ENCODE peak calls at places on chromosomes 1 and 21, in four cellular contexts. E is EL; D is HT-29; O is activated CD4-positive, alpha-beta T cell treated with anti-CD3 and anti-CD28 coated beads, Interleukin-2, amount 10 ng/mL, durations not matched to agents 7 days and 5 days. F is an unnamed sample.

GRCh38 chr21:41888749-41889376 is 9.7 kb upstream of the PRDM15 start:
- DNase-seq in E (no peak), D (no peak), O (no peak), F (no peak)

GRCh38 chr1:39501666-39502065 is 10.2 kb downstream of the BMP8A start:
- DNase-seq in E (peak), D (no peak), O (no peak), F (no peak)

GRCh38 chr1:54230507-54231339 is 30.8 kb downstream of the MRPL37 start:
- DNase-seq in D (no peak), O (no peak), E (no peak), F (no peak)

GRCh38 chr1:241902376-241903067 is 54.5 kb downstream of the EXO1 start:
- DNase-seq in O (no peak), D (no peak), E (peak), F (no peak)

GRCh38 chr1:96253281-96254035 is 468.1 kb upstream of the PTBP2 start:
- DNase-seq in D (no peak), O (no peak), E (no peak), F (no peak)

GRCh38 chr1:47688161-47688560 is 250.3 kb downstream of the FOXD2 start:
- DNase-seq in D (no peak), O (no peak), E (no peak), F (no peak)

GRCh38 chr21:43303240-43304178 is 123.4 kb downstream of the SIK1 start:
- DNase-seq in E (no peak), D (no peak), O (no peak), F (no peak)

GRCh38 chr1:21337010-21337437 is 46.8 kb upstream of the ECE1 start:
- DNase-seq in D (no peak), E (no peak), O (no peak), F (no peak)

GRCh38 chr1:151898519-151898991 is 10.8 kb downstream of the THEM4 start:
- DNase-seq in D (peak), E (peak), O (peak), F (no peak)

GRCh38 chr1:147640553-147641165 is 29.7 kb downstream of the ACP6 start:
- DNase-seq in D (peak), O (peak), E (peak), F (peak)

GRCh38 chr1:229410692-229411433 is 23.0 kb downstream of the ACTA1 start:
- DNase-seq in O (no peak), E (peak), D (no peak), F (peak)

GRCh38 chr1:5977494-5978444 is 14.5 kb downstream of the NPHP4 start:
- DNase-seq in D (no peak), O (no peak), E (no peak), F (no peak)

GRCh38 chr1:40663324-40664166 is 1.9 kb downstream of the RIMS3 start:
- DNase-seq in O (no peak), D (no peak), E (no peak), F (no peak)

GRCh38 chr1:84253041-84253440 is 48.5 kb upstream of the SAMD13 start:
- DNase-seq in O (no peak), E (peak), D (no peak), F (no peak)

GRCh38 chr1:25073640-25074270 is 143.7 kb upstream of the RUNX3 start:
- DNase-seq in E (no peak), D (no peak), O (no peak), F (no peak)

GRCh38 chr1:6614953-6615785 is 1.6 kb downstream of the PHF13 start:
- DNase-seq in O (peak), D (no peak), E (no peak), F (no peak)

GRCh38 chr1:165355977-165356811 is at the start of gene LMX1A:
- DNase-seq in E (no peak), D (no peak), O (no peak), F (no peak)

GRCh38 chr1:34858901-34859441 is 578 bp downstream of the SMIM12 start:
- DNase-seq in E (peak), D (peak), O (peak), F (no peak)